ENCODE peak calls at places on chromosomes 1 and 21, in five cellular contexts. M, B, V, H and J are unnamed samples.

GRCh38 chr1:204398197-204399125 is 13.2 kb downstream of the PPP1R15B start:
- DNase-seq in M (peak), B (peak), V (peak), H (no peak), J (peak)

GRCh38 chr1:151547119-151547899 is 7.2 kb downstream of the TUFT1 start:
- DNase-seq in M (peak), B (peak), V (no peak), H (no peak), J (no peak)

GRCh38 chr1:28329395-28330153 is 734 bp downstream of the MED18 start:
- DNase-seq in M (no peak), B (peak), V (peak), H (peak), J (no peak)

GRCh38 chr1:30379684-30380624 is 343.4 kb downstream of the MATN1 start:
- DNase-seq in M (peak), B (peak), V (peak), H (no peak), J (peak)

GRCh38 chr1:190046231-190046630 is 431.4 kb downstream of the BRINP3 start:
- DNase-seq in M (no peak), B (no peak), V (no peak), H (no peak), J (no peak)

GRCh38 chr1:169902750-169903149 is 9.1 kb upstream of the SCYL3 start:
- DNase-seq in M (no peak), B (no peak), V (no peak), H (no peak), J (no peak)

GRCh38 chr1:230792691-230793462 is 45.7 kb downstream of the CAPN9 start:
- DNase-seq in M (no peak), B (peak), V (no peak), H (no peak), J (no peak)

GRCh38 chr21:45306832-45307571 is 19.3 kb upstream of the POFUT2 start:
- DNase-seq in M (no peak), B (peak), V (no peak), H (no peak), J (peak)

GRCh38 chr21:31158789-31159581 is 120.7 kb upstream of the KRTAP19-8 start:
- DNase-seq in M (no peak), B (peak), V (no peak), H (no peak), J (no peak)

GRCh38 chr1:53603431-53603830 is 135.5 kb downstream of the GLIS1 start:
- DNase-seq in M (no peak), B (no peak), V (no peak), H (no peak), J (no peak)

GRCh38 chr1:159015440-159015909 is 5.8 kb downstream of the IFI16 start:
- DNase-seq in M (peak), B (peak), V (no peak), H (no peak), J (no peak)

GRCh38 chr1:110440877-110441276 is 10.1 kb upstream of the PROK1 start:
- DNase-seq in M (no peak), B (peak), V (no peak), H (no peak), J (no peak)

GRCh38 chr1:25817840-25818501 is 1.8 kb upstream of the MTFR1L start:
- DNase-seq in M (no peak), B (no peak), V (no peak), H (no peak), J (no peak)